ENCODE peak calls at places on chromosomes 2 and 18, in four cellular contexts. J is AG04449, B is AG10803, I is type B pancreatic cell. V is an unnamed sample.

GRCh38 chr2:180523629-180524340 is 456.6 kb upstream of the UBE2E3 start:
- DNase-seq in J (peak), B (peak), I (no peak), V (peak)

GRCh38 chr2:137155351-137156104 is 390.2 kb downstream of the THSD7B start:
- DNase-seq in J (peak), B (peak), I (no peak), V (no peak)

GRCh38 chr2:159044804-159045286 is 76.4 kb downstream of the TANC1 start:
- DNase-seq in J (no peak), B (peak), I (no peak), V (no peak)

GRCh38 chr2:181070119-181070833 is 89.9 kb downstream of the UBE2E3 start:
- DNase-seq in J (no peak), B (peak), I (no peak), V (no peak)

GRCh38 chr18:48713302-48713701 is 174.5 kb downstream of the CTIF start:
- DNase-seq in J (no peak), B (no peak), I (no peak), V (no peak)

GRCh38 chr2:79630060-79630459 is 117.2 kb downstream of the CTNNA2 start:
- DNase-seq in J (no peak), B (no peak), I (no peak), V (no peak)

GRCh38 chr2:68190991-68191731 is 33.5 kb downstream of the PNO1 start:
- DNase-seq in J (peak), B (peak), I (no peak), V (peak)

GRCh38 chr2:88919087-88919738 is 227.7 kb downstream of the RPIA start:
- DNase-seq in J (no peak), B (peak), I (no peak), V (no peak)

GRCh38 chr2:173828189-173829157 is 136.7 kb downstream of the SP3 start:
- DNase-seq in J (no peak), B (no peak), I (no peak), V (no peak)

GRCh38 chr2:180571559-180571958 is 408.8 kb upstream of the UBE2E3 start:
- DNase-seq in J (peak), B (peak), I (no peak), V (peak)

GRCh38 chr2:96112501-96113366 is 3.6 kb downstream of the ADRA2B start:
- DNase-seq in J (no peak), B (no peak), I (no peak), V (no peak)

GRCh38 chr18:2444201-2444875 is 127.0 kb downstream of the METTL4 start:
- DNase-seq in J (no peak), B (no peak), I (no peak), V (no peak)

DNA sequence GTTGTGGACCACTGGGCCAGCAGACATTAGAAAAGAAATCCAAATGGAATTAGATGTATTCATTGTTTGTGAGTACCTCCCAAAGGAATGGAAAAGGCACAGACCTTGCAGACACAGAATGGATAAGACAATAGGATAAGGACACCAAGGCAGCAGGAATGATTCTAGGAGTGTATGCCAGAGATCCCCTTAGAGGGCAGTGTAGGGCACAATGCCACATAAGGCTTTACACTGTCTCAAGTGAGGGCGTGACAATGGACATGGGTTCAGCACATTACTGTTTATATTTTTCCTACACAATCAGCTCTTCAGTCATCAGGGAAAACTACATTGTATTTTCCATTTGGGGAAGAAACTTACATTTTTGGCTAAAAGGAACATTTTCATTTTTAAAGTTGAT is 250.9 kb downstream of the PTH2R start:
- DNase-seq in J (no peak), B (no peak), I (no peak), V (no peak)
- TF ChIP-seq CTCF in J (no peak), B (no peak), I (no peak), V (no peak)

GRCh38 chr2:191839918-191840804 is 6.7 kb downstream of the CAVIN2 start:
- DNase-seq in J (no peak), B (no peak), I (no peak), V (no peak)
- TF ChIP-seq CTCF in J (no peak), B (no peak), I (no peak), V (no peak)

GRCh38 chr2:66443977-66444855 is 9.3 kb downstream of the MEIS1 start:
- DNase-seq in J (no peak), B (peak), I (no peak), V (no peak)

GRCh38 chr2:66446178-66446860 is 11.4 kb downstream of the MEIS1 start:
- DNase-seq in J (no peak), B (peak), I (peak), V (no peak)

GRCh38 chr2:66446924-66447323 is 12.0 kb downstream of the MEIS1 start:
- DNase-seq in J (no peak), B (peak), I (no peak), V (no peak)

GRCh38 chr2:66445076-66445724 is 10.3 kb downstream of the MEIS1 start:
- DNase-seq in J (no peak), B (peak), I (peak), V (no peak)

DNA sequence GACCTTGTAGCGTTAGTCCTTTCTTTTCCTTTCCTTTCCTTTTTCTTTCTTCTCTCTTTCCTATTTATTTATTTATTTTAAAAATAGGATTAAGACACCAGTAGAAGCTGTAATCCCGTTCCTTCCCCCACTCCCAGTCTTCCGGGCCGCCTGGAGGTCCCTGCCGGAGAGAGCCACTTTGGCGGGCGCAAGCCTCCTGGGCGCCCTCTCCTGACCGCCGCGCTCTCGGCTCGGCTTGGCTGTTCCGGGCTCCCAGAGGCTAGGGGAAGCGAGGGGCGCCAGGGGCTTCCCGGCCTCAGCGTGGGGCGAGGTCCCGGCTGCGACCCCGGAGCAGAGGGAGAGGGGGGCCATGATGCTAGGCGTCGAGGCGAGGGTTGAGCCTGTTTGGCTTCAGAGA is 10.9 kb downstream of the MEIS1 start:
- DNase-seq in J (no peak), B (peak), I (no peak), V (no peak)
- TF ChIP-seq CTCF in J (peak), B (no peak), I (no peak), V (no peak)

GRCh38 chr2:153786016-153786415 is 85.7 kb upstream of the GALNT13 start:
- DNase-seq in J (no peak), B (no peak), I (no peak), V (no peak)

GRCh38 chr2:153787612-153788011 is 84.1 kb upstream of the GALNT13 start:
- DNase-seq in J (no peak), B (no peak), I (no peak), V (no peak)
- TF ChIP-seq CTCF in J (no peak), B (no peak), I (peak), V (no peak)

GRCh38 chr2:33500177-33500576 is 23.7 kb downstream of the RASGRP3 start:
- DNase-seq in J (no peak), B (no peak), I (no peak), V (no peak)
- TF ChIP-seq CTCF in J (no peak), B (no peak), I (no peak), V (no peak)

DNA sequence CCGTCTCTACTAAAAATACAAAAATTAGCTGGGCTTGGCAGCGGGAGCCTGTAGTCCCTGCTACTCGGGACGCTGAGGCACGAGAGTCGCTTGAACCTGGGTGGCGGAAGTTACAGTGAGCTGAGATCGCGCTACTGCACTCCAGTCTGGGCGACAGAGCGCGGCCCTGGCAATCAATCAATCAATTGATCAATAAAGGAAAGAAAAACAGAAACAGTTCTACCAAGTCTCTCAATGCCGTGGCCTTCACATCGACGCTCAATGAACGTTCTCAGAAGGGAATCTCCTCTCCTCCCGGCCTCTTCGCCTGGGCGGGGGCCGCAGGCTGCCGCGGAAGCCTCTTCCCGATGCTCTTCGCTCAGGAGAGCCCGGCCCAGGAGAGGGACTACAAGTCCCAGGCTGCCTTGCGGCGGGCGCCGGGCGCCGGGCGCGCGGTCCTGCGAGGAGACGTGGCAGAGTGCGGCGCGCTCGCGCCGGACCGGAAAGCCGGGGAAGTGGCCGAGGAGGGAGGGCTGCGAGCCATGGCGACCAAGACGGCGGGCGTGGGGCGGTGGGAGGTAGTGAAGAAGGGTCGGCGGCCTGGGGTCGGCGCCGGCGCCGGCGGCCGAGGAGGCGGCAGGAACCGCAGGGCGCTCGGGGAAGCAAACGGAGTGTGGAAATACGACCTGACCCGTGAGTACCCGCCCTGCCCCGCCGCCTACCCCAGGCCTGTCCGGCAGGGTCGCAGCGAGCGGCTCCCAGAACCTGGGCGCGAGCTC is at the start of gene TMEM214:
- DNase-seq in J (no peak), B (peak), I (peak), V (peak)
- TF ChIP-seq CTCF in J (no peak), B (no peak), I (peak), V (no peak)

GRCh38 chr18:76429262-76430126 is 65.5 kb downstream of the ZNF516 start:
- DNase-seq in J (no peak), B (no peak), I (peak), V (no peak)

GRCh38 chr18:76425299-76426101 is 69.5 kb downstream of the ZNF516 start:
- DNase-seq in J (peak), B (peak), I (no peak), V (no peak)

GRCh38 chr18:76430636-76431035 is 64.4 kb downstream of the ZNF516 start:
- DNase-seq in J (no peak), B (peak), I (no peak), V (no peak)

GRCh38 chr18:76428396-76429261 is 66.4 kb downstream of the ZNF516 start:
- DNase-seq in J (no peak), B (peak), I (peak), V (no peak)

DNA sequence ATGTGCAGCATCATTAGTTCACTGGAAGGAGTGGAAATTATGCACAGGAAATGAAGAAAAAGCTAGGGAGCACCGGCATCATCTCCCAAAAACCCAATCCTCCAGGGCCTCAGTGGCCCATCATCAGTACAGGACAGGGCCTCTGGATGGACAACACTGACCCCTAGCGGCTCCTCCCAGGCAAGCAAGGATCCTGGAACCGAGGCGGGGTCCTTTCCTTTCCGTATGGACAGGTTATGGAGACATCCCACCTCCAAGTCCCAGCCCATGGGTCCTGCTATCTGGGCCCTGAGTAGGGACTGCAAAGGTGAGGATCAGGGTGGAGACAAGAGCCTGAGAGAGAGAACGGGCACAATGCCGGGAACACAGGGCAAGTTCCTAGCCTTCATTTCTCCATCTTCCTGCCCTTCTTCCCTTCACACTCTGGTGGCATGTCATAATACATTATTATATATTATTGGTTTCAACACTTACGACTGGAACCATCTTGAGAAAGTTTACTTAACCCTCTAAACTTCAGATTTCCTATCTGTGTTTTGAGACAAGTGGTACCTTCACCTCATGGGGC is 68.2 kb downstream of the ZNF516 start:
- DNase-seq in J (no peak), B (no peak), I (peak), V (no peak)
- TF ChIP-seq CTCF in J (peak), B (peak), I (peak), V (peak)

DNA sequence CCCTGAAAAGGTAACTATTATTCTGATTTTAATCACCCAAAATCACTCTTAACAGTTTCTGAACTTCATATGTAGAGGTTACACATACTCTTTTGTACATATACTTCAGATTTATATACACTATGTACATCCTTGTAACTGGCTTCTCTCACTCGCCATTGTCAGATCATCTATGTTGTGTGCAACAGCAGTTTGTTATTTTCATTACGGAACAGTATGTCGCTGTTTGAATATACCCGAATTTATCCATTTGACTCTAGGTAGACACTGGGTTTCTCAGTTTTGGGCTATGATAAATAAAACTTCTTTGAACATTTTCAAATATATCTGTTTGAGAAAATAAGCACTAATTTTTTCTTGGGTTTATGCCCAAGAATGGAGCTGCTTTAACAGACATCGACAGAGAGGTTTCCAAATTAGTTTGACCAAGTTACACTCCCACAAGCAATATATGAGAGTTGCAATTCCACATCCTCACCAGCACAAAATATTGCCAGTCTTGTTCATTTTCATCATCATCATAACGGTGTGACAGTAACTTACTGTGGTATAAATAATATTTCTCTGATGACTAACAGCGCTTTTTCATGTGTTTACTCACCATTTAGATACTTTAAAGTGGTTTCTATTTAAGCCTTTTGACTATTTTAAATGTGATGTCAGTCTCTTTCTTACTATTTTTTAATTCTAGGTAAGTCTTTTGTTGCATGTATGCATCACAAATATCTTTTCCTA is 80.9 kb downstream of the SMC6 start:
- DNase-seq in J (no peak), B (peak), I (no peak), V (peak)
- TF ChIP-seq CTCF in J (no peak), B (no peak), I (no peak), V (no peak)

V was measured in AG09319.